ENCODE peak calls at places on chromosomes 5 and 9, in seven cellular contexts. O is HCT116, A is SK-N-SH, L is H1, V is HepG2, E is K562, I is GM12878. Q is an unnamed sample.

GRCh38 chr5:38541174-38541724 is 15.2 kb downstream of the LIFR start:
- DNase-seq in A (no peak), E (no peak), O (no peak), L (no peak), V (no peak), I (no peak), Q (no peak)

GRCh38 chr5:96254980-96255681 is 177.9 kb downstream of the PCSK1 start:
- DNase-seq in O (no peak), L (no peak), V (no peak), I (no peak), E (no peak), A (no peak), Q (no peak)

GRCh38 chr9:121322737-121323448 is 47.2 kb downstream of the STOM start:
- DNase-seq in I (no peak), V (no peak), A (no peak), L (no peak), O (no peak), E (no peak), Q (no peak)

GRCh38 chr9:95494416-95495371 is 22.1 kb downstream of the PTCH1 start:
- DNase-seq in O (no peak), V (no peak), I (peak), L (no peak), A (peak), E (no peak), Q (no peak)

GRCh38 chr5:107303581-107303980 is 367.2 kb downstream of the EFNA5 start:
- DNase-seq in I (no peak), A (no peak), E (no peak), L (no peak), V (no peak), O (no peak), Q (no peak)

GRCh38 chr5:130992095-130992494 is 173.0 kb downstream of the HINT1 start:
- DNase-seq in O (no peak), I (no peak), L (no peak), V (no peak), A (no peak), E (no peak), Q (no peak)

GRCh38 chr9:23375511-23375910 is 450.5 kb downstream of the ELAVL2 start:
- DNase-seq in I (no peak), V (no peak), O (no peak), L (no peak), A (no peak), E (no peak), Q (no peak)

GRCh38 chr9:93898026-93898425 is 57.1 kb downstream of the BARX1 start:
- DNase-seq in O (no peak), L (no peak), I (no peak), A (peak), E (peak), V (no peak), Q (no peak)

GRCh38 chr5:113489299-113489698 is 1.0 kb upstream of the MCC start:
- DNase-seq in A (peak), E (no peak), L (no peak), V (peak), O (peak), I (no peak), Q (no peak)

GRCh38 chr5:165130656-165131055 is 1625.2 kb downstream of the MAT2B start:
- DNase-seq in L (no peak), V (no peak), A (no peak), E (no peak), I (no peak), O (no peak), Q (no peak)

GRCh38 chr9:87554177-87554940 is 56.7 kb downstream of the DAPK1 start:
- DNase-seq in V (no peak), O (no peak), L (no peak), E (no peak), I (no peak), A (no peak), Q (no peak)

GRCh38 chr5:51567636-51568035 is 184.4 kb downstream of the ISL1 start:
- DNase-seq in L (no peak), A (no peak), I (no peak), E (no peak), O (no peak), V (no peak), Q (no peak)

GRCh38 chr9:33161011-33161588 is 6.0 kb downstream of the B4GALT1 start:
- DNase-seq in O (peak), E (no peak), I (no peak), A (peak), V (no peak), L (no peak), Q (no peak)

GRCh38 chr9:114271556-114272510 is 51.1 kb upstream of the ORM1 start:
- DNase-seq in O (peak), V (peak), L (no peak), A (peak), I (no peak), E (no peak), Q (no peak)
- TF ChIP-seq YY1 in O (no peak), V (no peak), L (no peak), A (no peak), I (no peak), E (no peak), Q (no peak)

GRCh38 chr9:114884787-114885452 is 45.5 kb downstream of the TNFSF8 start:
- DNase-seq in L (no peak), E (no peak), O (no peak), A (no peak), I (no peak), V (peak), Q (no peak)
- TF ChIP-seq YY1 in L (no peak), E (no peak), O (no peak), A (no peak), I (no peak), V (no peak), Q (no peak)

GRCh38 chr5:67234671-67235176 is 38.1 kb upstream of the CD180 start:
- DNase-seq in I (no peak), O (no peak), A (no peak), E (no peak), V (peak), L (no peak), Q (no peak)
- TF ChIP-seq YY1 in I (no peak), O (no peak), A (no peak), E (no peak), V (no peak), L (no peak), Q (no peak)

GRCh38 chr5:82570-82969 is 9.4 kb upstream of the PLEKHG4B start:
- DNase-seq in A (no peak), E (no peak), O (no peak), V (no peak), L (no peak), I (no peak), Q (no peak)

GRCh38 chr5:79821-80220 is 12.1 kb upstream of the PLEKHG4B start:
- DNase-seq in O (no peak), I (no peak), V (no peak), E (no peak), A (no peak), L (no peak), Q (no peak)

GRCh38 chr5:83029-83428 is 8.9 kb upstream of the PLEKHG4B start:
- DNase-seq in L (no peak), E (no peak), I (no peak), V (no peak), A (no peak), O (no peak), Q (no peak)

GRCh38 chr5:82092-82491 is 9.9 kb upstream of the PLEKHG4B start:
- DNase-seq in E (no peak), V (peak), O (no peak), A (no peak), I (no peak), L (peak), Q (peak)

GRCh38 chr5:81391-82021 is 10.5 kb upstream of the PLEKHG4B start:
- DNase-seq in A (no peak), V (no peak), I (no peak), L (no peak), O (no peak), E (no peak), Q (no peak)
- TF ChIP-seq YY1 in A (no peak), V (no peak), I (no peak), L (no peak), O (no peak), E (no peak), Q (no peak)

GRCh38 chr5:54279960-54280359 is 30.4 kb downstream of the ARL15 start:
- DNase-seq in V (no peak), A (no peak), E (no peak), I (no peak), O (no peak), L (no peak), Q (no peak)
- TF ChIP-seq YY1 in V (no peak), A (no peak), E (no peak), I (no peak), O (no peak), L (no peak), Q (no peak)

GRCh38 chr5:124908603-124909451 is 162.4 kb upstream of the ZNF608 start:
- DNase-seq in E (no peak), A (peak), O (no peak), V (peak), L (no peak), I (peak), Q (no peak)
- TF ChIP-seq YY1 in E (no peak), A (no peak), O (no peak), V (no peak), L (no peak), I (no peak), Q (no peak)

DNA sequence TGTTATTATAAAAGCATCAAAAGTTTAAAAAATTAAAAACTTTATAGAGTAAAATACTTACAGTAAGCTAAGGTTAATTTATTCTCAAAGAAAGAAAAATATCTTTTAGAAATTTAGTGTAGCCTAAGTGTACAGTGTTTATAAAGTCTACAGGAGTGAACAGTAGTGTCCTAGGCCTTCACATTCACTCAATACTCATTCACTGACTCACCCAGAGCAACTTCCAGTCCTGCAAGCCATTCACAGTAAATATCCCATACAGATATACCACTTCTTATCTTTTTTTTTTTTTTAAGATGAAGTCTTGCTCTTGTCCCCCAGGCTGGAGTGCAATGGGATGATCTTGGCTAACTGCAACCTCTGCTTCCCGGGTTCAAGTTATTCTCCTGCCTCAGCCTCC is 73.1 kb upstream of the FST start:
- DNase-seq in O (no peak), V (no peak), I (no peak), L (no peak), E (no peak), A (no peak), Q (no peak)
- TF ChIP-seq YY1 in O (no peak), V (no peak), I (no peak), L (no peak), E (no peak), A (no peak), Q (no peak)

GRCh38 chr5:78320461-78320860 is 26.0 kb upstream of the AP3B1 start:
- DNase-seq in I (no peak), L (no peak), O (peak), E (no peak), V (peak), A (peak), Q (no peak)
- TF ChIP-seq YY1 in I (no peak), L (no peak), O (no peak), E (no peak), V (no peak), A (no peak), Q (no peak)

GRCh38 chr5:139669681-139670368 is 21.7 kb downstream of the CXXC5 start:
- DNase-seq in O (no peak), E (peak), V (peak), I (no peak), L (no peak), A (peak), Q (no peak)

GRCh38 chr5:139667001-139667729 is 19.0 kb downstream of the CXXC5 start:
- DNase-seq in V (no peak), E (no peak), O (no peak), L (no peak), I (no peak), A (no peak), Q (no peak)

GRCh38 chr5:139667730-139668063 is 19.5 kb downstream of the CXXC5 start:
- DNase-seq in E (no peak), V (no peak), O (no peak), I (no peak), A (peak), L (no peak), Q (no peak)

GRCh38 chr5:139668924-139669680 is 21.0 kb downstream of the CXXC5 start:
- DNase-seq in A (no peak), V (no peak), L (no peak), I (no peak), E (no peak), O (no peak), Q (no peak)

DNA sequence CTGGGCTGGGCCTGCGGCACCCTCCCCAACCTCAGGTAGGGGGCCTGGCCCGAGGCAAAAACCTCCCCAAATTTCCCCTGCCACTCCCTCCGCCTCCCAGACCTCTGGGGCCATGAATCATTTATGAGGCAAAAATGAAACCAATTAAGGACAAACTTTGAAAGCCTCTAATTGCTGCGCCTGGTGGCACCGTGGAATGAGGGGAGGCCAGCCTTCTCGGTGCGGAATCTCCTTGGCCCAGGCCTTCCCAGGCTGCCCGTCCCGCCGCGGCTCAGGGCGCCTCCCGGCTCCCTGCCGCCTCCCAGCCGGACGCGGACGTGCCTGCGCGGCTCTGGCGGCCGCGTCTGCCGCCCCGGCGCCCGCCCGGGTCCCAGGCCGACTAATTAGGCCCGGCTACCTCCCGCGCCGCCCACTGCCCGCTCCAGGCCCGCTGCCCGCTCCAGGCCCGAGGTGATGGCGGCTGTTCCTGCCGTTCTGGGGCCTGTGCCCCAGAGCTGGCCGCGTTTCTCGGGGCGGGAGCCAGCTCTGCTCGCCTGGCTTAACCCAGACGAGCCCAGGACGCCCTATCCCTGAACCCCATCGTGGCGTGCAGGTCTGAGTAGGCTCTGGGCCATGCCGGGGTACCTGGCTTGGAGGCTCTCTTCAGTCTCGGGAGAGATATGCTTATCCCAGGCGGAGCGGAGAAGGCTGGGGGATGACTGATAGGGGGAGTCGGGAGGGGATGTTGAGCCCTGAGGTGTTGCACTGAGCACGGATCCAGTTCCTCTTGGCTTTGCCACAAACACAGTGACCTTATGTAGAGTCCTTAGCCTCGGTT is 20.1 kb downstream of the CXXC5 start:
- DNase-seq in A (peak), V (no peak), O (no peak), L (no peak), I (no peak), E (peak), Q (no peak)
- TF ChIP-seq YY1 in A (no peak), V (no peak), O (no peak), L (no peak), I (peak), E (peak), Q (no peak)

Q was measured in NT2/D1.